ENCODE peak calls at places on chromosome 6, in four cellular contexts. One of them, this sample, is unnamed.

GRCh38 chr6:109441069-109441816 is 719 bp downstream of the SMPD2 start:
- DNase-seq in neuronal stem cell: peak
- DNase-seq in NT2/D1: no peak
- DNase-seq in mammary epithelial cell: peak
- DNase-seq in this sample: peak

GRCh38 chr6:28767133-28767532 is 156.7 kb downstream of the TRIM27 start:
- DNase-seq in neuronal stem cell: no peak
- DNase-seq in NT2/D1: no peak
- DNase-seq in mammary epithelial cell: no peak
- DNase-seq in this sample: no peak

GRCh38 chr6:156999762-157000161 is 222.6 kb downstream of the ARID1B start:
- DNase-seq in neuronal stem cell: no peak
- DNase-seq in NT2/D1: no peak
- DNase-seq in mammary epithelial cell: no peak
- DNase-seq in this sample: no peak

GRCh38 chr6:33384581-33385020 is 7.0 kb upstream of the KIFC1 start:
- DNase-seq in neuronal stem cell: no peak
- DNase-seq in NT2/D1: no peak
- DNase-seq in mammary epithelial cell: peak
- DNase-seq in this sample: peak

GRCh38 chr6:26571592-26572296 is 25.0 kb upstream of the ABT1 start:
- DNase-seq in neuronal stem cell: peak
- DNase-seq in NT2/D1: peak
- DNase-seq in mammary epithelial cell: peak
- DNase-seq in this sample: peak

GRCh38 chr6:141513830-141514229 is 618.9 kb upstream of the GJE1 start:
- DNase-seq in neuronal stem cell: no peak
- DNase-seq in NT2/D1: no peak
- DNase-seq in mammary epithelial cell: no peak
- DNase-seq in this sample: no peak

GRCh38 chr6:23663652-23664051 is 462.4 kb upstream of the NRSN1 start:
- DNase-seq in neuronal stem cell: no peak
- DNase-seq in NT2/D1: no peak
- DNase-seq in mammary epithelial cell: no peak
- DNase-seq in this sample: no peak

GRCh38 chr6:144113366-144113765 is 18.0 kb upstream of the SF3B5 start:
- DNase-seq in neuronal stem cell: no peak
- DNase-seq in NT2/D1: no peak
- DNase-seq in mammary epithelial cell: no peak
- DNase-seq in this sample: no peak

GRCh38 chr6:143410859-143411270 is 39.6 kb downstream of the ADAT2 start:
- DNase-seq in neuronal stem cell: no peak
- DNase-seq in NT2/D1: no peak
- DNase-seq in mammary epithelial cell: peak
- DNase-seq in this sample: no peak

GRCh38 chr6:43107344-43108062 is 31.4 kb downstream of the PTK7 start:
- DNase-seq in neuronal stem cell: no peak
- DNase-seq in NT2/D1: no peak
- DNase-seq in mammary epithelial cell: no peak
- DNase-seq in this sample: no peak

GRCh38 chr6:33132121-33132524 is 56.3 kb downstream of the HLA-DPB1 start:
- DNase-seq in neuronal stem cell: no peak
- DNase-seq in NT2/D1: no peak
- DNase-seq in mammary epithelial cell: no peak
- DNase-seq in this sample: no peak

GRCh38 chr6:84728602-84729001 is 35.8 kb downstream of the TBX18 start:
- DNase-seq in neuronal stem cell: peak
- DNase-seq in NT2/D1: peak
- DNase-seq in mammary epithelial cell: peak
- DNase-seq in this sample: no peak

GRCh38 chr6:170099387-170099786 is 191.5 kb downstream of the DLL1 start:
- DNase-seq in neuronal stem cell: no peak
- DNase-seq in NT2/D1: no peak
- DNase-seq in mammary epithelial cell: no peak
- DNase-seq in this sample: peak
- H3K9ac ChIP-seq in neuronal stem cell: no peak
- H3K9ac ChIP-seq in NT2/D1: no peak
- H3K9ac ChIP-seq in mammary epithelial cell: no peak
- H3K9ac ChIP-seq in this sample: no peak

GRCh38 chr6:72689107-72689954 is 67.5 kb downstream of the KCNQ5 start:
- DNase-seq in neuronal stem cell: peak
- DNase-seq in NT2/D1: no peak
- DNase-seq in mammary epithelial cell: no peak
- DNase-seq in this sample: no peak
- H3K9ac ChIP-seq in neuronal stem cell: no peak
- H3K9ac ChIP-seq in NT2/D1: no peak
- H3K9ac ChIP-seq in mammary epithelial cell: no peak
- H3K9ac ChIP-seq in this sample: no peak

GRCh38 chr6:11318835-11319813 is 86.7 kb upstream of the NEDD9 start:
- DNase-seq in neuronal stem cell: no peak
- DNase-seq in NT2/D1: no peak
- DNase-seq in mammary epithelial cell: peak
- DNase-seq in this sample: no peak
- H3K9ac ChIP-seq in neuronal stem cell: peak
- H3K9ac ChIP-seq in NT2/D1: no peak
- H3K9ac ChIP-seq in mammary epithelial cell: peak
- H3K9ac ChIP-seq in this sample: no peak

DNA sequence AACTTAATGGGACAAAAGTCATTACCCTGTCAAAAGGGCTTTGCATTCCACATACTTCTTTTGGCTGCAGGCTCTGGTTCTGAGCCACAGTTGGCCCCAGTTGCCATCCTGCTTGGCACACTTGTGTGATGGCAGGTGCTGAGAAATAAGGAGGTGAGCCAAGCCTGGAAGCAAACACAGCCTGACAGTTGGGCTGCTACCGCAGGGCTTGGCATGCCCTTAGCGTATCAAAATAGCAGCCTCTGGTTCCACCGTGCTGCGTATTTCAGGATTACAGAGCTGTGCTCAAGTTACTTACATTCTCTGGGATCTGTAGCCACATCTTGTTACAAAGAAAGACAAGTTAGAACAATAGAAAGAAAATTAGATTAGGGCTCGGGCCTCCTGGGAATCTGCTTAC is 11.1 kb downstream of the MTHFD1L start:
- DNase-seq in neuronal stem cell: no peak
- DNase-seq in NT2/D1: no peak
- DNase-seq in mammary epithelial cell: no peak
- DNase-seq in this sample: no peak
- H3K9ac ChIP-seq in neuronal stem cell: no peak
- H3K9ac ChIP-seq in NT2/D1: no peak
- H3K9ac ChIP-seq in mammary epithelial cell: no peak
- H3K9ac ChIP-seq in this sample: no peak

This sample was measured in endodermal cell.